ENCODE peak calls at places on chromosomes 2 and 18, in ten cellular contexts. K, M, Q, F, C, Z, S, A, Y and H are unnamed samples.
A peak's percentile ranks its signal among the peaks of the same experiment; 100 is the strongest.

GRCh38 chr18:62751341-62751821 is 36.0 kb downstream of the PHLPP1 start:
- DNase-seq in K (no peak), M (no peak), Q (peak; percentile 75), F (no peak), C (no peak), Z (peak; percentile 51), S (no peak), A (peak; percentile 67), Y (peak; percentile 25), H (no peak)

GRCh38 chr18:58532298-58532697 is 96.6 kb downstream of the ALPK2 start:
- DNase-seq in K (no peak), M (no peak), Q (no peak), F (no peak), C (no peak), Z (no peak), S (no peak), A (no peak), Y (no peak), H (no peak)

GRCh38 chr2:218229239-218229638 is 12.2 kb downstream of the ARPC2 start:
- DNase-seq in K (peak; percentile 83), M (peak; percentile 36), Q (peak; percentile 90), F (no peak), C (no peak), Z (no peak), S (no peak), A (no peak), Y (peak; percentile 87), H (no peak)

GRCh38 chr2:84302513-84303412 is 156.3 kb downstream of the SUCLG1 start:
- DNase-seq in K (no peak), M (peak; percentile 15), Q (peak; percentile 60), F (no peak), C (no peak), Z (peak; percentile 66), S (no peak), A (peak; percentile 10), Y (peak; percentile 43), H (no peak)

GRCh38 chr2:23679044-23679443 is 247.9 kb downstream of the ATAD2B start:
- DNase-seq in K (no peak), M (no peak), Q (no peak), F (no peak), C (no peak), Z (no peak), S (no peak), A (no peak), Y (no peak), H (no peak)

GRCh38 chr2:39246382-39246980 is 2.7 kb upstream of the CDKL4 start:
- DNase-seq in K (no peak), M (no peak), Q (no peak), F (no peak), C (no peak), Z (no peak), S (no peak), A (no peak), Y (no peak), H (no peak)

GRCh38 chr2:132692816-132693215 is 22.8 kb upstream of the LYPD1 start:
- DNase-seq in K (no peak), M (no peak), Q (no peak), F (no peak), C (no peak), Z (no peak), S (no peak), A (no peak), Y (peak; percentile 57), H (no peak)

GRCh38 chr2:146119586-146119985 is 1599.7 kb upstream of the ZEB2 start:
- DNase-seq in K (no peak), M (no peak), Q (peak; percentile 1), F (no peak), C (no peak), Z (no peak), S (no peak), A (no peak), Y (no peak), H (no peak)

GRCh38 chr2:70861774-70862644 is 26.4 kb upstream of the CD207 start:
- DNase-seq in K (peak; percentile 59), M (peak; percentile 59), Q (peak; percentile 82), F (no peak), C (peak; percentile 70), Z (peak; percentile 74), S (peak; percentile 81), A (peak; percentile 84), Y (peak; percentile 62), H (peak; percentile 77)

GRCh38 chr2:40680547-40680946 is 228.7 kb upstream of the SLC8A1 start:
- DNase-seq in K (no peak), M (no peak), Q (no peak), F (no peak), C (no peak), Z (no peak), S (no peak), A (no peak), Y (peak; percentile 19), H (no peak)

GRCh38 chr18:61964616-61965015 is 71.8 kb upstream of the RNF152 start:
- DNase-seq in K (no peak), M (no peak), Q (no peak), F (no peak), C (no peak), Z (no peak), S (no peak), A (no peak), Y (no peak), H (no peak)

GRCh38 chr2:62382122-62382521 is 123.9 kb downstream of the TMEM17 start:
- DNase-seq in K (peak; percentile 58), M (no peak), Q (no peak), F (no peak), C (no peak), Z (no peak), S (no peak), A (no peak), Y (no peak), H (no peak)

GRCh38 chr2:69164379-69164778 is 151.4 kb downstream of the ANTXR1 start:
- DNase-seq in K (no peak), M (no peak), Q (peak; percentile 71), F (no peak), C (no peak), Z (no peak), S (no peak), A (no peak), Y (peak; percentile 93), H (no peak)
- H3K27ac ChIP-seq in K (no peak overlapping the region), M (no peak overlapping the region), Q (peak overlapping the region; percentile 80), F (peak overlapping the region; percentile 80), C (peak overlapping the region; percentile 28), Z (peak overlapping the region; percentile 1), S (peak overlapping the region; percentile 15), A (no peak overlapping the region), Y (peak overlapping the region; percentile 80), H (peak overlapping the region; percentile 41)

GRCh38 chr2:191314697-191315364 is 69.6 kb downstream of the MYO1B start:
- DNase-seq in K (no peak), M (no peak), Q (no peak), F (no peak), C (no peak), Z (no peak), S (no peak), A (no peak), Y (no peak), H (no peak)
- H3K4me3 ChIP-seq in K (no peak overlapping the region), M (no peak overlapping the region), Q (no peak overlapping the region), F (no peak overlapping the region), C (no peak overlapping the region), Z (no peak overlapping the region), S (no peak overlapping the region), A (no peak overlapping the region), Y (no peak overlapping the region), H (no peak overlapping the region)

DNA sequence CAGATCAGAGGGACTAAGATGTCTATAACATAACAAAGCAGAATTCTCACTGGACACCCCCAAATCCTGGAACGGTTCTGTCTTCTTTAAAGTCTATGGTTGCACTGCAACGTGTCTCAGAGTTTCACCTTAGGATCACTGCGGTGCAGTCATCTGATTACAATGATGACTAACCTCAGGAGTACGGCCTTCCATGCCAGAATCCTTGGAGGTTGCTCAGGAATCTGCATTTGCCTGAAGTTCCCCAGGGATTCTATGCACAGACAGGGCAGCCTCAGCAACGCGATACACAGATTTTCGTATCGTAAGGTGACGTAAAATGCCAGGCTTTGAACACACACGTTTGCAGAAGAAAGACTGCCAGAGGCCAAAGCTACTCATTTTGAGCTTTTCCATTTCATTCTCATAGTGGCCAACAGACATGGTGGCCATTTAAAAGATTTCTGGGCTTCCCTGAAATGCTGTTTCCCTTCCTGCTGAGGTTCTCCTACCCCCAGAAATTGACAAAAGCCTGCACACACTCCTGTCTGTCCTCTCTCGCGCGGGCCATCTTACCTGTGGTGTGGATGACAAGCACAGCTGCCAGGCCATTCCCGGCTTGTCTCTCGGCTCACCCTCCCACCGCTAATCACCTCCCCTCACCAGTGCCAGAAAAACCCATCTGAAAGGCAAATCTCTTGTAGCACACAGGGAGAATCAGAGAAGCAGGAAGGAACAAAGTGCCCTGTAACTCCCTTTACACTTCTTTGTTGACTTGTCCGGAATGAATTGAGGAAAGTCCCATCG is 148.8 kb downstream of the ACKR3 start:
- DNase-seq in K (no peak), M (no peak), Q (no peak), F (no peak), C (no peak), Z (no peak), S (no peak), A (no peak), Y (peak; percentile 8), H (no peak)
- H3K27ac ChIP-seq in K (no peak overlapping the region), M (no peak overlapping the region), Q (no peak overlapping the region), F (no peak overlapping the region), C (peak overlapping the region; percentile 46), Z (no peak overlapping the region), S (no peak overlapping the region), A (no peak overlapping the region), Y (no peak overlapping the region), H (no peak overlapping the region)

GRCh38 chr2:27041708-27042107 is 8.9 kb downstream of the TMEM214 start:
- DNase-seq in K (no peak), M (no peak), Q (no peak), F (no peak), C (no peak), Z (no peak), S (no peak), A (no peak), Y (no peak), H (no peak)

GRCh38 chr2:27039871-27040270 is 7.1 kb downstream of the TMEM214 start:
- DNase-seq in K (no peak), M (no peak), Q (no peak), F (no peak), C (no peak), Z (no peak), S (no peak), A (no peak), Y (no peak), H (no peak)

GRCh38 chr2:27042985-27043634 is 8.4 kb upstream of the AGBL5 start:
- DNase-seq in K (no peak), M (no peak), Q (no peak), F (no peak), C (no peak), Z (no peak), S (no peak), A (no peak), Y (peak; percentile 78), H (no peak)

GRCh38 chr2:27040282-27040681 is 7.5 kb downstream of the TMEM214 start:
- DNase-seq in K (no peak), M (no peak), Q (no peak), F (no peak), C (no peak), Z (no peak), S (no peak), A (no peak), Y (no peak), H (no peak)

DNA sequence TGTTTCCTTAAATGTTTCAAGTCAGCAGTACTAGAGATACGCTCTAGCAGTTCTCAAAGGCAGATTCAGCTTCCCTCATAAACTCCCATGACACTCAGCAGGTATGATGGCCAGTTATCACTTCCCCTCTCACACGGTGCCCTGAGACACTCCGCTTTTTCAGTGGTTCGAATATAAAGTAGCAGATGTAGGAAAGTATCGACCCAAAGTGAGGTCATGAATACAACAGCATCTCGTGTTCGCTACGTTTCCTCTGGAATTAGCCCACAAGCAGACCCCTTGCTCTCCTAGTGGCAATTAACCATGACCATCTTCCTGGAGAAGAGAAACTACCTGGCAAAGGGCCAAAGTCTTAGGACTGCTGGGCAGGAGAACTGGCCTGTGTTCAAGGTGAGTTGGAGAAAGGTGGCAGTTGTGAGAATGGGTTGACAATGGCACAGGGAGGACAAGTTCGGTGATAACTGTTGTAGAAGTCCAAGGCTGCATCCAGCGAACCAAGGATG is 9.3 kb upstream of the AGBL5 start:
- DNase-seq in K (no peak), M (no peak), Q (no peak), F (no peak), C (no peak), Z (no peak), S (no peak), A (no peak), Y (no peak), H (no peak)
- H3K4me3 ChIP-seq in K (no peak overlapping the region), M (no peak overlapping the region), Q (no peak overlapping the region), F (no peak overlapping the region), C (no peak overlapping the region), Z (no peak overlapping the region), S (no peak overlapping the region), A (no peak overlapping the region), Y (no peak overlapping the region), H (no peak overlapping the region)